ENCODE peak calls at places on chromosomes 2 and 18, in ten cellular contexts. Q, A, D, P, L, V, E, W, S and F are unnamed samples.

GRCh38 chr2:34738691-34739090 is 1139.6 kb upstream of the FAM98A start:
- DNase-seq in W (no peak), P (peak), D (no peak), E (no peak), V (no peak), A (no peak), S (peak), L (no peak), Q (no peak), F (no peak)

GRCh38 chr18:21369146-21369545 is 127.1 kb downstream of the GREB1L start:
- DNase-seq in Q (peak), E (no peak), A (no peak), S (no peak), W (no peak), L (peak), P (no peak), D (no peak), V (no peak), F (no peak)

GRCh38 chr2:71923887-71924533 is 223.7 kb downstream of the CYP26B1 start:
- DNase-seq in L (peak), W (peak), V (peak), E (peak), Q (peak), A (peak), P (peak), S (peak), D (no peak), F (peak)

GRCh38 chr2:165681841-165682240 is 112.2 kb downstream of the GALNT3 start:
- DNase-seq in E (no peak), P (no peak), A (no peak), D (no peak), Q (no peak), L (no peak), S (no peak), W (no peak), V (peak), F (no peak)

GRCh38 chr2:8465560-8465959 is 216.3 kb upstream of the ID2 start:
- DNase-seq in S (no peak), D (no peak), E (no peak), P (no peak), W (no peak), Q (no peak), L (no peak), V (no peak), A (no peak), F (no peak)

GRCh38 chr2:13676269-13676668 is 956.2 kb upstream of the LRATD1 start:
- DNase-seq in V (no peak), P (no peak), L (peak), A (no peak), W (no peak), S (no peak), Q (no peak), D (no peak), E (no peak), F (peak)

GRCh38 chr18:35713545-35713944 is 132.0 kb downstream of the GALNT1 start:
- DNase-seq in Q (no peak), S (no peak), D (no peak), A (no peak), L (peak), P (no peak), W (no peak), V (no peak), E (no peak), F (peak)

GRCh38 chr2:24840164-24840869 is 47.1 kb downstream of the CENPO start:
- DNase-seq in D (no peak), A (no peak), V (no peak), P (no peak), W (no peak), Q (no peak), E (no peak), S (peak), L (no peak), F (no peak)

GRCh38 chr2:143161982-143162837 is 33.0 kb downstream of the ARHGAP15 start:
- DNase-seq in L (peak), S (peak), P (no peak), V (peak), D (no peak), W (no peak), E (no peak), A (peak), Q (peak), F (peak)

GRCh38 chr2:15941970-15942710 is 1.8 kb downstream of the MYCN start:
- DNase-seq in L (peak), Q (no peak), E (no peak), V (no peak), W (peak), S (peak), D (no peak), A (peak), P (peak), F (no peak)

GRCh38 chr2:23713352-23713751 is 213.6 kb downstream of the ATAD2B start:
- DNase-seq in E (no peak), Q (no peak), D (no peak), L (no peak), P (no peak), A (no peak), V (no peak), S (no peak), W (no peak), F (no peak)

GRCh38 chr2:72738096-72738495 is 87.7 kb downstream of the EXOC6B start:
- DNase-seq in E (no peak), A (no peak), L (peak), P (no peak), W (no peak), V (no peak), S (no peak), D (no peak), Q (no peak), F (no peak)

GRCh38 chr2:85648619-85649018 is 19.4 kb downstream of the SFTPB start:
- DNase-seq in L (peak), A (no peak), W (no peak), S (peak), E (no peak), D (no peak), V (no peak), P (no peak), Q (no peak), F (peak)

GRCh38 chr2:108536133-108536780 is 2.0 kb downstream of the LIMS1 start:
- DNase-seq in E (no peak), D (no peak), P (no peak), W (no peak), V (no peak), S (no peak), Q (no peak), L (peak), A (no peak), F (peak)

GRCh38 chr2:42028571-42029148 is 19.2 kb upstream of the PKDCC start:
- DNase-seq in Q (no peak), E (no peak), A (no peak), S (no peak), P (peak), V (no peak), L (no peak), W (peak), D (no peak), F (peak)

GRCh38 chr2:239814136-239814916 is 210.8 kb downstream of the NDUFA10 start:
- DNase-seq in P (no peak), D (no peak), E (no peak), L (peak), A (peak), Q (no peak), W (no peak), V (peak), S (no peak), F (no peak)